ENCODE peak calls at places on chromosome 6, in six cellular contexts. C is mucosa of descending colon; P is H1; I is natural killer cell treated with Interleukin-12 subunit alpha and Interleukin-12 subunit beta and Interleukin-15 and Interleukin-18, amount 100 ng/mL, for 72 hours; R is T-cell; A is NCI-H1105. F is an unnamed sample.
A peak's percentile ranks its signal among the peaks of the same experiment; 100 is the strongest.

GRCh38 chr6:164296411-164296810 is 881.9 kb downstream of the QKI start:
- DNase-seq in C (no peak), R (no peak), A (no peak), P (no peak), I (no peak), F (no peak)

GRCh38 chr6:156557269-156557885 is 219.8 kb upstream of the ARID1B start:
- DNase-seq in P (no peak), A (no peak), C (no peak), R (no peak), I (no peak), F (peak; percentile 68)

GRCh38 chr6:19988555-19988954 is 151.4 kb downstream of the ID4 start:
- DNase-seq in P (no peak), I (no peak), A (no peak), R (no peak), C (no peak), F (no peak)

GRCh38 chr6:75402296-75402695 is 91.3 kb downstream of the FILIP1 start:
- DNase-seq in I (no peak), P (no peak), R (no peak), C (no peak), A (no peak), F (no peak)

GRCh38 chr6:136401749-136402148 is 112.1 kb upstream of the BCLAF1 start:
- DNase-seq in I (no peak), R (no peak), C (no peak), P (no peak), A (no peak), F (no peak)

GRCh38 chr6:89353702-89354392 is 1.3 kb upstream of the UBE2J1 start:
- DNase-seq in P (no peak), R (no peak), C (no peak), I (no peak), A (peak; percentile 51), F (no peak)

GRCh38 chr6:143884161-143884560 is 19.9 kb downstream of the ZC2HC1B start:
- DNase-seq in R (no peak), C (no peak), A (no peak), P (no peak), I (no peak), F (no peak)

GRCh38 chr6:12363651-12364381 is 73.7 kb downstream of the EDN1 start:
- DNase-seq in I (no peak), C (peak; percentile 74), P (no peak), A (no peak), R (no peak), F (no peak)

GRCh38 chr6:35084041-35084491 is 57.1 kb downstream of the TCP11 start:
- DNase-seq in C (no peak), A (no peak), R (no peak), I (peak; percentile 35), P (no peak), F (no peak)

GRCh38 chr6:1415416-1416063 is 26.2 kb downstream of the FOXF2 start:
- DNase-seq in I (no peak), R (no peak), A (no peak), C (no peak), P (no peak), F (no peak)

GRCh38 chr6:125584468-125584939 is 164.9 kb upstream of the HEY2 start:
- DNase-seq in I (no peak), C (no peak), A (no peak), P (peak; percentile 64), R (no peak), F (peak; percentile 5)

GRCh38 chr6:78861509-78861908 is 5.8 kb upstream of the IRAK1BP1 start:
- DNase-seq in I (no peak), A (no peak), C (no peak), P (no peak), R (no peak), F (no peak)

GRCh38 chr6:27777614-27778355 is 134.4 kb downstream of the OR2B2 start:
- DNase-seq in R (no peak), A (no peak), I (no peak), P (peak; percentile 87), C (no peak), F (peak; percentile 71)

GRCh38 chr6:127972815-127973214 is 72.0 kb upstream of the THEMIS start:
- DNase-seq in P (no peak), C (no peak), A (no peak), R (no peak), I (no peak), F (no peak)

GRCh38 chr6:30544666-30545272 is 11.5 kb downstream of the GNL1 start:
- DNase-seq in P (no peak), R (no peak), C (no peak), I (no peak), A (peak; percentile 20), F (peak; percentile 50)

GRCh38 chr6:157075549-157076426 is 247.5 kb downstream of the TMEM242 start:
- DNase-seq in C (no peak), P (no peak), R (no peak), I (peak; percentile 64), A (no peak), F (no peak)

GRCh38 chr6:19664878-19665715 is 172.1 kb upstream of the ID4 start:
- DNase-seq in C (no peak), A (no peak), R (no peak), I (no peak), P (no peak), F (no peak)

GRCh38 chr6:155080876-155081845 is 86.0 kb downstream of the TIAM2 start:
- DNase-seq in I (no peak), R (no peak), P (no peak), A (no peak), C (no peak), F (no peak)

GRCh38 chr6:157471895-157472686 is 91.1 kb downstream of the ZDHHC14 start:
- DNase-seq in R (no peak), I (no peak), P (no peak), A (no peak), C (no peak), F (peak; percentile 25)

GRCh38 chr6:37110455-37111155 is 59.3 kb upstream of the PIM1 start:
- DNase-seq in A (no peak), C (no peak), R (no peak), P (no peak), I (no peak), F (peak; percentile 41)